ENCODE peak calls at places on chromosome 13, in six cellular contexts. Z is heart left ventricle; G is effector memory CD4-positive, alpha-beta T cell; P is suprapubic skin; S is H1; M is tibial nerve. Q is an unnamed sample. For H3K27me3, the result is how much of the 10 kb centered on the place peaks cover.

GRCh38 chr13:110307697-110308376 is 753 bp downstream of the COL4A2 start:
- DNase-seq in Z (peak), G (no peak), P (no peak), S (peak), M (no peak), Q (no peak)

GRCh38 chr13:79457948-79458347 is 23.0 kb upstream of the NDFIP2 start:
- DNase-seq in Z (no peak), G (no peak), P (no peak), S (no peak), M (no peak), Q (peak)

GRCh38 chr13:85512421-85512820 is 286.8 kb downstream of the SLITRK6 start:
- DNase-seq in Z (no peak), G (no peak), P (no peak), S (no peak), M (no peak), Q (no peak)

GRCh38 chr13:102948006-102948405 is 102.2 kb downstream of the ERCC5 start:
- DNase-seq in Z (peak), G (no peak), P (no peak), S (no peak), M (peak), Q (no peak)

GRCh38 chr13:98273824-98274786 is 97.0 kb upstream of the RNF113B start:
- DNase-seq in Z (no peak), G (no peak), P (no peak), S (no peak), M (no peak), Q (no peak)

GRCh38 chr13:75357576-75358295 is 124.2 kb downstream of the TBC1D4 start:
- DNase-seq in Z (no peak), G (peak), P (no peak), S (peak), M (no peak), Q (peak)

GRCh38 chr13:113967206-113967720 is 6.6 kb downstream of the C13orf46 start:
- DNase-seq in Z (no peak), G (no peak), P (peak), S (no peak), M (no peak), Q (no peak)

GRCh38 chr13:73702419-73703071 is 431.7 kb downstream of the KLF12 start:
- DNase-seq in Z (no peak), G (peak), P (no peak), S (no peak), M (no peak), Q (no peak)

GRCh38 chr13:98462241-98462882 is 114.5 kb downstream of the STK24 start:
- DNase-seq in Z (no peak), G (no peak), P (peak), S (no peak), M (no peak), Q (no peak)

GRCh38 chr13:113176822-113177221 is 18.4 kb downstream of the PROZ start:
- DNase-seq in Z (no peak), G (no peak), P (no peak), S (no peak), M (no peak), Q (no peak)

GRCh38 chr13:50213526-50213925 is 198.3 kb downstream of the KCNRG start:
- DNase-seq in Z (no peak), G (no peak), P (no peak), S (no peak), M (no peak), Q (no peak)

GRCh38 chr13:86933676-86934075 is 737.5 kb upstream of the SLITRK5 start:
- DNase-seq in Z (no peak), G (no peak), P (no peak), S (no peak), M (no peak), Q (no peak)

GRCh38 chr13:21757721-21758120 is 86.8 kb downstream of the FGF9 start:
- DNase-seq in Z (no peak), G (no peak), P (no peak), S (no peak), M (no peak), Q (no peak)

GRCh38 chr13:50400930-50401553 is 385.8 kb downstream of the KCNRG start:
- DNase-seq in Z (no peak), G (no peak), P (no peak), S (no peak), M (no peak), Q (peak)

GRCh38 chr13:66748712-66749111 is 481.4 kb downstream of the PCDH9 start:
- DNase-seq in Z (no peak), G (no peak), P (no peak), S (no peak), M (no peak), Q (no peak)

GRCh38 chr13:25330541-25330940 is 29.1 kb downstream of the NUP58 start:
- DNase-seq in Z (no peak), G (no peak), P (no peak), S (no peak), M (no peak), Q (no peak)

GRCh38 chr13:47933688-47934011 is 67.4 kb downstream of the SUCLA2 start:
- DNase-seq in Z (no peak), G (no peak), P (no peak), S (no peak), M (no peak), Q (peak)

GRCh38 chr13:33441015-33441414 is 155.5 kb upstream of the STARD13 start:
- DNase-seq in Z (no peak), G (no peak), P (no peak), S (no peak), M (peak), Q (no peak)

GRCh38 chr13:100666124-100666523 is 8.5 kb downstream of the TMTC4 start:
- DNase-seq in Z (no peak), G (no peak), P (no peak), S (no peak), M (no peak), Q (no peak)

GRCh38 chr13:40970803-40971202 is 48.3 kb downstream of the ELF1 start:
- DNase-seq in Z (no peak), G (no peak), P (no peak), S (no peak), M (no peak), Q (no peak)

GRCh38 chr13:20353973-20354372 is 121.9 kb upstream of the GJB6 start:
- DNase-seq in Z (no peak), G (no peak), P (no peak), S (no peak), M (no peak), Q (no peak)

GRCh38 chr13:83221256-83221655 is 661.0 kb downstream of the SLITRK1 start:
- DNase-seq in Z (no peak), G (no peak), P (no peak), S (no peak), M (no peak), Q (no peak)

GRCh38 chr13:35621989-35622388 is 145.5 kb upstream of the MAB21L1 start:
- DNase-seq in Z (no peak), G (no peak), P (no peak), S (no peak), M (no peak), Q (no peak)

GRCh38 chr13:106534844-106535551 is 464 bp downstream of the EFNB2 start:
- DNase-seq in Z (no peak), G (no peak), P (peak), S (peak), M (no peak), Q (no peak)

GRCh38 chr13:49936943-49937273 is 768 bp upstream of the SPRYD7 start:
- DNase-seq in Z (no peak), G (no peak), P (peak), S (no peak), M (no peak), Q (no peak)

GRCh38 chr13:44819245-44819644 is 170.0 kb downstream of the NUFIP1 start:
- DNase-seq in Z (no peak), G (no peak), P (no peak), S (no peak), M (no peak), Q (peak)

GRCh38 chr13:96728463-96728862 is 265.8 kb downstream of the OXGR1 start:
- DNase-seq in Z (no peak), G (no peak), P (no peak), S (no peak), M (no peak), Q (no peak)

GRCh38 chr13:111402441-111402840 is 82.0 kb downstream of the TEX29 start:
- DNase-seq in Z (no peak), G (no peak), P (no peak), S (no peak), M (no peak), Q (no peak)
- H3K27me3 ChIP-seq in Z (under half), G (under half), P (under half), S (under half), M (under half), Q (under half)

GRCh38 chr13:109130093-109130835 is 500.9 kb downstream of the MYO16 start:
- DNase-seq in Z (no peak), G (no peak), P (no peak), S (no peak), M (no peak), Q (no peak)
- H3K4me3 ChIP-seq in Z (no peak), G (no peak), P (no peak), S (no peak), M (no peak), Q (no peak)

DNA sequence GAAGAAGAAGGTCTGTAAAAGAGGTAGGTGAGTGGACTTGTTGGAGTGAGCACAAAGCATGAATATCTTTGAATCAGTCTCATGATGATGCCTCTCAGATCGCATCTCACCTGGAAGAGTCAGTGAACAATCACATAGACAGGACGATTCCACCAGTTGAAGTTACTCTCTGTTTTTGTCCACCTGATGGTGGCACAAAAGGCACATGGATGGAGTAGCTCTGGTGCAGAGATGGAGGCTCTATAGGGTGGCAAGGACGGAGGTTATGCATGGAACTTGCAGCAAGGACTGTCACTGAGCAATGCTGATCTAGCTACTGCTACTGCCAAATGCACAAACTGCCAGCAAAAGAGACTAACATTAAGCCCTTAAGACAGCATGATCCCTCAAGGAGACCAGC is 10.3 kb upstream of the MYCBP2 start:
- DNase-seq in Z (no peak), G (no peak), P (no peak), S (no peak), M (no peak), Q (no peak)
- H3K27me3 ChIP-seq in Z (under half), G (under half), P (under half), S (under half), M (under half), Q (under half)

GRCh38 chr13:28099396-28100148 is 804 bp downstream of the FLT3 start:
- DNase-seq in Z (no peak), G (no peak), P (no peak), S (no peak), M (no peak), Q (no peak)
- H3K4me3 ChIP-seq in Z (peak), G (peak), P (peak), S (peak), M (peak), Q (no peak)

DNA sequence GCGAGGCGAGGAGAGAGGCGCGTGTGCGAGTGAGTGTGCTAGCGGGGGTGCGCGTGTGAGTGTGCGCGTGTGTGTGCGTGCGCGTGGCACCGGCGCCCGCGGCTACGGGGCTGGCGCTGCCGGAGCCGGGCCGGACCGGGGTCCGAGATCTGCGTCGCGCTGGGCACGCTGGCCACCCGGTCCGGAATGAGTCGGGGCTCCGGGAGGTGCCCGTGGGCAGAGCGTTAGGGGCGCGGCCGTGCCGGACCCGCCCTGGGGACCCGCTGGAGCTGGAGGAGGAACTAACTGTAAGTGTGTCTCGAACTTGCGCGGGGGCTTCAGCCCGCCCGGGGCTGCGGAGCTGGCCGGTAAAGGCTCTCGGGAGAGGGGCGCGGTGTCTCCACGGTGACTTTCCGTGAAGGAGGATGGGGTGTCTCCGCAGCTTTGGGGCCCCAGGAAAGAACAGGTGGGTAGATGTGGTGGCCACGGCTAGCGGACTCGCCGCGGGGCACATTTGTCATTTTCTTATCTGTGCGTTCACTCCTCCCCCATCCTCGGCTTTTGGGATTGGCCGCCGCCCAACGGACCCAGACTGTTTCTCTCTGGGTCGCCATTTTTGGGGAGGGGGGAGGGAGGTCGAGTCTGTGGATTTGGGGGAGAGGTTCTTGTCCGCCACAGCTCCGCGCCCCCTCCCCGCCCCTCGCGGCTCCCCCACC is 10.1 kb upstream of the SOX1 start:
- DNase-seq in Z (no peak), G (no peak), P (no peak), S (peak), M (no peak), Q (no peak)
- H3K27me3 ChIP-seq in Z (half or more), G (half or more), P (half or more), S (half or more), M (half or more), Q (half or more)

GRCh38 chr13:23608704-23609413 is 38.6 kb downstream of the TNFRSF19 start:
- DNase-seq in Z (peak), G (no peak), P (peak), S (no peak), M (peak), Q (peak)
- H3K4me3 ChIP-seq in Z (peak), G (no peak), P (peak), S (no peak), M (peak), Q (no peak)

DNA sequence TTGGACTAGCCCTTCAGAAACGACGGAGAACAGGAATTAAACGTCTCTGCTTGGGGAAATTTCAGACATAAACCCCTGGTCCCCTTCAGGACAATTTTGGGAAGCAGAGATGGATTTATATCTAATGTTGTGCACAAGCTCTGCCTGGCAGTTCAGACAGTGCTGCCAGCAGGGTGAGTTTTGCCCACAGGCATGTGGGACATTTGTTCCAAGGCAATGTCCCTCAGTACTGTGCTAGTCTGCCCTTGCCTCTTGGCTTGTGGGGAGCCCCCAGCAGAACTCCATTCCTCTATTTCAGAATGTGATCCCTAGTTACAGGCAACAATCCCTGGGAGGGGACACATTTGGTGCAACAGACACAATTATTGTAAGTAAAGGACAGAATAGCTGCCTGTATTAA is 76.5 kb upstream of the GPR12 start:
- DNase-seq in Z (no peak), G (no peak), P (no peak), S (no peak), M (no peak), Q (no peak)
- H3K27me3 ChIP-seq in Z (under half), G (under half), P (under half), S (under half), M (under half), Q (under half)

GRCh38 chr13:39596685-39597084 is 6.3 kb downstream of the LHFPL6 start:
- DNase-seq in Z (no peak), G (no peak), P (no peak), S (no peak), M (no peak), Q (no peak)

GRCh38 chr13:39596176-39596575 is 6.8 kb downstream of the LHFPL6 start:
- DNase-seq in Z (no peak), G (no peak), P (no peak), S (no peak), M (no peak), Q (no peak)

GRCh38 chr13:39600766-39601165 is 2.2 kb downstream of the LHFPL6 start:
- DNase-seq in Z (peak), G (no peak), P (no peak), S (peak), M (peak), Q (peak)

GRCh38 chr13:39599842-39600241 is 3.2 kb downstream of the LHFPL6 start:
- DNase-seq in Z (no peak), G (no peak), P (no peak), S (no peak), M (no peak), Q (no peak)

GRCh38 chr13:39597828-39598227 is 5.2 kb downstream of the LHFPL6 start:
- DNase-seq in Z (no peak), G (no peak), P (no peak), S (no peak), M (no peak), Q (peak)
- H3K4me3 ChIP-seq in Z (peak), G (no peak), P (no peak), S (no peak), M (peak), Q (no peak)

Q was measured in brain microvascular endothelial cell.